ENCODE peak calls at places on chromosomes 11 and 22, in four cellular contexts. C is AG09309, M is GM12865, R is neural crest cell. B is an unnamed sample.

GRCh38 chr11:9660886-9661285 is 3.0 kb upstream of the SWAP70 start:
- DNase-seq in R (no peak), C (no peak), M (no peak), B (no peak)

GRCh38 chr22:49238181-49239141 is 589.2 kb downstream of the BRD1 start:
- DNase-seq in R (no peak), C (no peak), M (no peak), B (no peak)

GRCh38 chr11:118406599-118407166 is 5.3 kb downstream of the ATP5MG start:
- DNase-seq in C (peak), R (no peak), M (peak), B (no peak)

GRCh38 chr11:126662055-126662790 is 306.7 kb downstream of the ST3GAL4 start:
- DNase-seq in M (no peak), R (no peak), C (no peak), B (no peak)

GRCh38 chr11:43557553-43558031 is 122.9 kb upstream of the HSD17B12 start:
- DNase-seq in C (no peak), R (peak), M (no peak), B (no peak)

GRCh38 chr22:46969961-46970360 is 207.5 kb downstream of the TBC1D22A start:
- DNase-seq in M (no peak), C (no peak), R (no peak), B (no peak)

GRCh38 chr11:115926090-115926489 is 421.9 kb upstream of the CADM1 start:
- DNase-seq in R (no peak), M (peak), C (no peak), B (no peak)

GRCh38 chr11:122661182-122661945 is 5.8 kb downstream of the UBASH3B start:
- DNase-seq in M (no peak), C (peak), R (no peak), B (peak)

GRCh38 chr11:18012314-18012905 is 437 bp downstream of the SERGEF start:
- DNase-seq in M (peak), R (no peak), C (no peak), B (no peak)

GRCh38 chr11:27740362-27741024 is 40.2 kb upstream of the BDNF start:
- DNase-seq in M (no peak), C (no peak), R (no peak), B (no peak)

GRCh38 chr11:7170431-7170830 is 81.3 kb upstream of the SYT9 start:
- DNase-seq in R (no peak), M (no peak), C (no peak), B (no peak)

GRCh38 chr11:118911113-118911879 is 14.4 kb downstream of the BCL9L start:
- DNase-seq in C (no peak), R (no peak), M (no peak), B (no peak)

GRCh38 chr11:94402355-94402754 is 1.1 kb upstream of the GPR83 start:
- DNase-seq in R (no peak), C (no peak), M (no peak), B (no peak)

GRCh38 chr11:84430661-84431060 is 1144.5 kb upstream of the CCDC90B start:
- DNase-seq in R (no peak), C (no peak), M (no peak), B (no peak)

GRCh38 chr11:112247198-112247597 is 13.5 kb downstream of the PLET1 start:
- DNase-seq in R (no peak), M (no peak), C (no peak), B (no peak)

GRCh38 chr11:132969892-132970291 is 562.4 kb downstream of the OPCML start:
- DNase-seq in C (no peak), M (no peak), R (no peak), B (no peak)

GRCh38 chr11:130187096-130187495 is 27.5 kb downstream of the ST14 start:
- DNase-seq in C (no peak), M (no peak), R (no peak), B (no peak)

GRCh38 chr11:77093987-77094840 is 8.4 kb upstream of the OMP start:
- DNase-seq in C (no peak), R (no peak), M (no peak), B (no peak)

GRCh38 chr11:97140885-97141494 is 751.2 kb downstream of the JRKL start:
- DNase-seq in C (no peak), M (peak), R (no peak), B (no peak)
- TF ChIP-seq CTCF in C (no peak), M (peak), R (peak), B (peak)

GRCh38 chr11:69704508-69705245 is 855 bp upstream of the FGF19 start:
- DNase-seq in M (no peak), C (no peak), R (peak), B (peak)
- TF ChIP-seq CTCF in M (peak), C (peak), R (peak), B (peak)

GRCh38 chr11:3111919-3112690 is 53.0 kb downstream of the OSBPL5 start:
- DNase-seq in C (peak), M (no peak), R (no peak), B (no peak)

GRCh38 chr11:3108183-3108721 is 51.0 kb upstream of the CARS1 start:
- DNase-seq in R (no peak), C (no peak), M (no peak), B (no peak)

GRCh38 chr11:3107608-3108182 is 50.5 kb upstream of the CARS1 start:
- DNase-seq in R (no peak), C (no peak), M (no peak), B (peak)

GRCh38 chr11:3109434-3109833 is 52.2 kb upstream of the CARS1 start:
- DNase-seq in R (no peak), M (no peak), C (no peak), B (no peak)

DNA sequence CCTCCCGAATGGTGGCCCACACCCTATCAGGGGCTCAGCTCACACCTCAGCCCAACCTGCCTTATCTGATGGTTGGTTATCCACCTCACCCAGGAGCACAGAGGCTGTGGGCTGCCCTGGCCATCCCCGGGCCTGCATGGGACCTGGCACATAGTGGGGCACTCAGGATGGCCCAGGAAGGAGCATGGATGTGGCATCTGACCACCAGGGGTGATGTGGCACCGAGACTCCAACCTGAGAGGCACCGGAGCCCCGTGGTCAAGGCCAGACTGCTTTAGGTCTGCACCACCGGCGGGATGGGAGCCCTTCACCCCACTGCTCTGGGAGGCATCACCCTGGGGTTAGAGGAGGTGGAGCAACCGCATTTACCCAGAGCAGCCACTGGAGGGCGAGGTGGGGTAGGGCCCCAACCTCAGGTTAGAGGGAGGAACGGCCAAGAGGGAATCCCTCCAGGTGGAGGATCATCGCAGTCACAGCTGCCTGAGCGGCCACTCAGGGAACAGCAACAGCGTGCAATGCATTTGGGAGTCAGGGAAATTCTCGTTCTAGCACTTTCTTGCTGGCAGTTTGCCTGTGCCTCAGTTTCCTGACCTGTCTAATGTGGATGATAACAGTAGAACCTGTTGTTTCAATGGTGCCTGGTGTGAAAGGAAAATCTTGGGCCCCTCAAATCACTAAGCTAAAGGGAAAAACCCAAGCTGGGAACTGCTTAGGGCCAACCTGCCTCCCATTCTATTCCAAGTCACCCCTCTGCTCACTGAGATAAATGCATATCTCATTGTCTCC is 52.9 kb upstream of the CARS1 start:
- DNase-seq in R (no peak), M (peak), C (no peak), B (peak)
- TF ChIP-seq CTCF in R (peak), M (peak), C (peak), B (peak)

DNA sequence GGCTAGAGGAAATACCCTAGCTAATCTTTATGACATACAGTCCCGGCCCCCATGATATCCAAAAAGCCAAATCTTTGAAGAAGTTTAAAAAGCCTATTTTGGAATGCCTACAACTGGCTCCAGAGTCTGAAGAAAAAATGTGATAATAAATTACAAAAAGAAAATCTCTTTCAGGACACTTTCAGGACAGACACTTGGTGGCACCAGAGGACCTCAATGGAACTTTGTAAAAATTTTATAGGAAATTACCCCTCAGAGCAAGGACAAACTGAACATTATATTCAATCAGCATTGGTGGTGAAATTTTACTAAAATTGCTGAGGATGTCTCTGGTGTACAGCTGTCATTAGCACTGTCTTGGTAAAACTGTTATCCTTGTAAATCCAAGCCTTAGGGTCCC is 81.0 kb downstream of the CCDC73 start:
- DNase-seq in R (no peak), C (no peak), M (no peak), B (no peak)
- TF ChIP-seq CTCF in R (peak), C (peak), M (peak), B (peak)